ENCODE peak calls at places on chromosomes 16 and 17, in six cellular contexts. V is OCI-LY7, R is right atrium auricular region, D is heart right ventricle, M is stomach, G is breast epithelium. I is an unnamed sample.

GRCh38 chr16:4680673-4681470 is 12.5 kb upstream of the NUDT16L1 start:
- DNase-seq in V (no peak), R (no peak), D (peak; percentile 79), M (peak; percentile 54), G (peak; percentile 36), I (no peak)

GRCh38 chr16:4085405-4085970 is 30.8 kb downstream of the ADCY9 start:
- DNase-seq in V (no peak), R (peak; percentile 49), D (no peak), M (no peak), G (peak; percentile 7), I (no peak)

GRCh38 chr17:27596106-27596505 is 34.9 kb upstream of the LGALS9 start:
- DNase-seq in V (no peak), R (no peak), D (no peak), M (no peak), G (no peak), I (no peak)

GRCh38 chr17:43898446-43898845 is 8.9 kb downstream of the MPP2 start:
- DNase-seq in V (no peak), R (no peak), D (no peak), M (no peak), G (no peak), I (no peak)

GRCh38 chr16:66588981-66589713 is 9.9 kb downstream of the CMTM2 start:
- DNase-seq in V (peak; percentile 75), R (no peak), D (peak; percentile 35), M (peak; percentile 45), G (no peak), I (peak; percentile 64)

GRCh38 chr17:59381716-59382570 is 50.5 kb downstream of the YPEL2 start:
- DNase-seq in V (no peak), R (no peak), D (peak; percentile 64), M (peak; percentile 71), G (peak; percentile 41), I (no peak)

GRCh38 chr17:47622179-47622549 is 27.6 kb upstream of the KPNB1 start:
- DNase-seq in V (no peak), R (no peak), D (no peak), M (no peak), G (no peak), I (no peak)

GRCh38 chr16:1800703-1801102 is 7.2 kb upstream of the IGFALS start:
- DNase-seq in V (no peak), R (no peak), D (no peak), M (no peak), G (no peak), I (no peak)

GRCh38 chr16:80007216-80007615 is 406.7 kb upstream of the MAF start:
- DNase-seq in V (no peak), R (no peak), D (no peak), M (no peak), G (no peak), I (no peak)

GRCh38 chr16:88941051-88941932 is 35.7 kb downstream of the CBFA2T3 start:
- DNase-seq in V (peak; percentile 43), R (no peak), D (peak; percentile 64), M (peak; percentile 41), G (no peak), I (no peak)

GRCh38 chr17:76032073-76032779 is 5.1 kb upstream of the EVPL start:
- DNase-seq in V (no peak), R (no peak), D (no peak), M (no peak), G (no peak), I (no peak)

GRCh38 chr17:15782809-15783208 is 50.7 kb downstream of the TBC1D26 start:
- DNase-seq in V (no peak), R (no peak), D (peak; percentile 77), M (peak; percentile 45), G (peak; percentile 44), I (no peak)

GRCh38 chr17:72677108-72677507 is 415.4 kb downstream of the SLC39A11 start:
- DNase-seq in V (no peak), R (no peak), D (no peak), M (no peak), G (no peak), I (no peak)

GRCh38 chr16:29836623-29837022 is 16.4 kb downstream of the MVP start:
- DNase-seq in V (no peak), R (no peak), D (no peak), M (no peak), G (no peak), I (no peak)

GRCh38 chr16:89606006-89606405 is 7.4 kb upstream of the DPEP1 start:
- DNase-seq in V (no peak), R (no peak), D (no peak), M (no peak), G (no peak), I (no peak)

GRCh38 chr16:10510279-10510678 is 70.1 kb downstream of the EMP2 start:
- DNase-seq in V (no peak), R (no peak), D (no peak), M (no peak), G (no peak), I (no peak)

GRCh38 chr16:87226926-87227650 is 90.1 kb downstream of the C16orf95 start:
- DNase-seq in V (no peak), R (no peak), D (peak; percentile 20), M (no peak), G (no peak), I (no peak)

GRCh38 chr16:29775742-29776408 is 2.2 kb upstream of the ZG16 start:
- DNase-seq in V (no peak), R (no peak), D (no peak), M (no peak), G (no peak), I (no peak)

GRCh38 chr17:17062866-17063265 is 20.6 kb downstream of the MPRIP start:
- DNase-seq in V (no peak), R (no peak), D (no peak), M (no peak), G (no peak), I (no peak)

GRCh38 chr17:42660692-42661345 is 1.7 kb downstream of the TUBG2 start:
- DNase-seq in V (no peak), R (no peak), D (no peak), M (no peak), G (no peak), I (no peak)

GRCh38 chr17:46741122-46741725 is 77.3 kb downstream of the WNT3 start:
- DNase-seq in V (no peak), R (no peak), D (no peak), M (no peak), G (no peak), I (no peak)

GRCh38 chr17:36514856-36515255 is 19.8 kb downstream of the MYO19 start:
- DNase-seq in V (no peak), R (no peak), D (no peak), M (no peak), G (no peak), I (no peak)

GRCh38 chr17:39800540-39800939 is 62.8 kb downstream of the GRB7 start:
- DNase-seq in V (peak; percentile 88), R (no peak), D (no peak), M (no peak), G (no peak), I (no peak)

GRCh38 chr16:72313903-72314302 is 141.9 kb upstream of the PMFBP1 start:
- DNase-seq in V (no peak), R (no peak), D (no peak), M (no peak), G (no peak), I (no peak)

GRCh38 chr17:15436399-15437369 is 30.7 kb downstream of the CDRT4 start:
- DNase-seq in V (peak; percentile 74), R (peak; percentile 90), D (peak; percentile 64), M (peak; percentile 44), G (no peak), I (peak; percentile 50)

DNA sequence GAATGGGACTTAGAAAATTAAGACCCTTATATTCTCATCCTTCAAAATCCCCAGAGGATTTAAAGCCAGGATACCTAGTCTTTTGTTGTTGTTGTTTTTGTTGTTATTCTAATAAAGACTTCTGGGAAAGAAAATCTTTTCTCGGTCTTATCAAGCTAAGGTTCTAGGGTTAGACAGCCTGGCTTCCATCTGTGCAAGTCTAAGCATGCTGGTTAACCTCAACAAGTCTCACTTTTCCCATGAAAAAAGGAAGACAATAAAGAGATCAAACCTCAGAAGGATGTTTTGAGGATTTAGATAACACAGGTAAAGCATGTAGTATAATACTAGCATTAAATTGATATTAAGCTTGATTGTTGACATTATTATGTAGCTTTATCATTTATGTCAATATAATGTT is 486.4 kb upstream of the SOX9 start:
- DNase-seq in V (no peak), R (no peak), D (no peak), M (no peak), G (no peak), I (no peak)
- H3K27ac ChIP-seq in V (no peak overlapping the region), R (no peak overlapping the region), D (no peak overlapping the region), M (no peak overlapping the region), G (no peak overlapping the region), I (no peak overlapping the region)

GRCh38 chr17:57957886-57958285 is 2.7 kb upstream of the CUEDC1 start:
- DNase-seq in V (no peak), R (peak; percentile 16), D (no peak), M (no peak), G (peak; percentile 3), I (no peak)
- H3K4me3 ChIP-seq in V (no peak overlapping the region), R (no peak overlapping the region), D (no peak overlapping the region), M (no peak overlapping the region), G (no peak overlapping the region), I (no peak overlapping the region)

DNA sequence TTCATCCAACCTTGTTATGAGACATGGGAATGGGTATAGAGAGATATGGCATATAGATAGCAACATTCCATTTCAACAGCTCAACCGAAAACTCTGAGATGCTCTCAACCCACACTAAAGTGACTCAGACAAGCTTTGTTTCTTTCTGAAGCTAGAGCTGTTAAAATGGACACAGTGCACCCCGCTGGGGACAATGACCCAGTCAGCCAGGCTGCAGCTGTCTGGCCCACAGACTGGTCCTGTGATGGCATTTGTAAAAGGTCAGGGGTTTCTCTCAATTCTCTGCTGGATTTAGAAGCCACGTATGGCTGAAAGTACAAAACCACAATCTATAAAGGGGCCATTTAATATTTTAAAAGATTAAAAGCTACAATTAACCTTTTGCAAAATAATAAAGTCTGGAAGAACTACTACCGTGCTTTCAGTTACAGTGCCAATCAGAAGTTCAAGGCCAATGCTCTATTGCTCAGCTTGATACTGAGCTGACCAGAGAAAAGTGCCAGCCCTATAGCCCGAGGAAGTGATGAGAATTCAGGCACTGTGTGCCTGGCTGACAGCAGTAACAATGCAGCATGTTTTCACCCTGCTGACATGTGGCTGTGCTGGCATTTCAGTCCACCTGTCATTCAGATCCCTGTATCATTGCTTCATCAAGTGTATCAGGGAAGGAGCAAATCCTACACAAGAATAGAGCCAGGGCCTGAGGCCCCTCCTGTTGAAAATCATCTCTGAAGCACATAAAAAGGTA is 60.2 kb downstream of the TEX2 start:
- DNase-seq in V (no peak), R (no peak), D (no peak), M (no peak), G (no peak), I (no peak)
- H3K27ac ChIP-seq in V (no peak overlapping the region), R (peak overlapping the region; percentile 38), D (peak overlapping the region; percentile 35), M (no peak overlapping the region), G (no peak overlapping the region), I (no peak overlapping the region)

GRCh38 chr17:78122221-78122990 is 6.1 kb downstream of the TMC6 start:
- DNase-seq in V (no peak), R (no peak), D (peak; percentile 14), M (no peak), G (no peak), I (no peak)

GRCh38 chr17:78120971-78121800 is 7.4 kb downstream of the TMC6 start:
- DNase-seq in V (peak; percentile 53), R (no peak), D (peak; percentile 13), M (no peak), G (no peak), I (no peak)

GRCh38 chr17:78118801-78119241 is 9.7 kb downstream of the TMC6 start:
- DNase-seq in V (no peak), R (no peak), D (no peak), M (no peak), G (no peak), I (no peak)

GRCh38 chr17:78121801-78122220 is 6.7 kb downstream of the TMC6 start:
- DNase-seq in V (no peak), R (no peak), D (peak; percentile 9), M (no peak), G (no peak), I (no peak)

GRCh38 chr17:78120537-78120936 is 8.0 kb downstream of the TMC6 start:
- DNase-seq in V (no peak), R (no peak), D (no peak), M (no peak), G (no peak), I (no peak)
- H3K4me3 ChIP-seq in V (no peak overlapping the region), R (no peak overlapping the region), D (no peak overlapping the region), M (no peak overlapping the region), G (no peak overlapping the region), I (no peak overlapping the region)

I was measured in HL-60.